ENCODE peak calls at places on chromosomes 2 and 18, in ten cellular contexts. Q is Peyer's patch, E is tibial nerve, A is testis, X is IMR-90, O is esophagus muscularis mucosa, D is A549, N is heart left ventricle, H is endothelial cell of umbilical vein, K is right lobe of liver. C is an unnamed sample.

GRCh38 chr2:27446057-27446456 is 3.9 kb downstream of the KRTCAP3 start:
- DNase-seq in Q (no peak), E (no peak), A (no peak), X (no peak), O (no peak), D (no peak), N (no peak), H (no peak), K (peak), C (peak)

GRCh38 chr18:45440246-45440645 is 175.0 kb upstream of the SLC14A2 start:
- DNase-seq in Q (no peak), E (no peak), A (no peak), X (no peak), O (no peak), D (no peak), N (no peak), H (no peak), K (no peak), C (no peak)

GRCh38 chr2:46873632-46874068 is 42.0 kb downstream of the MCFD2 start:
- DNase-seq in Q (peak), E (peak), A (peak), X (peak), O (peak), D (peak), N (peak), H (peak), K (peak), C (peak)

GRCh38 chr2:134371041-134371440 is 117.2 kb downstream of the MGAT5 start:
- DNase-seq in Q (no peak), E (no peak), A (no peak), X (no peak), O (no peak), D (no peak), N (no peak), H (no peak), K (no peak), C (no peak)

GRCh38 chr18:69399253-69399652 is 1.4 kb upstream of the DOK6 start:
- DNase-seq in Q (no peak), E (no peak), A (no peak), X (no peak), O (no peak), D (no peak), N (no peak), H (no peak), K (no peak), C (no peak)

GRCh38 chr18:55779461-55779710 is 191.4 kb upstream of the TCF4 start:
- DNase-seq in Q (peak), E (no peak), A (no peak), X (no peak), O (no peak), D (no peak), N (peak), H (no peak), K (no peak), C (no peak)

GRCh38 chr2:100615471-100615870 is 52.7 kb downstream of the PDCL3 start:
- DNase-seq in Q (no peak), E (no peak), A (no peak), X (no peak), O (peak), D (no peak), N (peak), H (no peak), K (no peak), C (no peak)

GRCh38 chr2:145095641-145096435 is 575.9 kb upstream of the ZEB2 start:
- DNase-seq in Q (no peak), E (no peak), A (no peak), X (peak), O (no peak), D (no peak), N (no peak), H (no peak), K (no peak), C (no peak)

GRCh38 chr2:119259296-119259860 is 35.7 kb downstream of the STEAP3 start:
- DNase-seq in Q (no peak), E (no peak), A (peak), X (no peak), O (no peak), D (no peak), N (no peak), H (no peak), K (no peak), C (no peak)

GRCh38 chr18:43932140-43932539 is 654.9 kb upstream of the SYT4 start:
- DNase-seq in Q (no peak), E (no peak), A (no peak), X (peak), O (no peak), D (no peak), N (no peak), H (no peak), K (no peak), C (no peak)

GRCh38 chr18:75231053-75231406 is 20.4 kb downstream of the TSHZ1 start:
- DNase-seq in Q (no peak), E (no peak), A (no peak), X (no peak), O (no peak), D (no peak), N (no peak), H (no peak), K (no peak), C (no peak)

GRCh38 chr2:237090906-237091305 is 5.2 kb downstream of the COPS8 start:
- DNase-seq in Q (no peak), E (no peak), A (no peak), X (peak), O (no peak), D (no peak), N (no peak), H (no peak), K (no peak), C (no peak)

GRCh38 chr2:8954990-8955389 is 48.5 kb downstream of the MBOAT2 start:
- DNase-seq in Q (no peak), E (no peak), A (no peak), X (peak), O (no peak), D (no peak), N (no peak), H (no peak), K (no peak), C (no peak)

GRCh38 chr18:63016270-63016669 is 300.9 kb downstream of the PHLPP1 start:
- DNase-seq in Q (peak), E (no peak), A (peak), X (peak), O (no peak), D (peak), N (peak), H (peak), K (no peak), C (no peak)

DNA sequence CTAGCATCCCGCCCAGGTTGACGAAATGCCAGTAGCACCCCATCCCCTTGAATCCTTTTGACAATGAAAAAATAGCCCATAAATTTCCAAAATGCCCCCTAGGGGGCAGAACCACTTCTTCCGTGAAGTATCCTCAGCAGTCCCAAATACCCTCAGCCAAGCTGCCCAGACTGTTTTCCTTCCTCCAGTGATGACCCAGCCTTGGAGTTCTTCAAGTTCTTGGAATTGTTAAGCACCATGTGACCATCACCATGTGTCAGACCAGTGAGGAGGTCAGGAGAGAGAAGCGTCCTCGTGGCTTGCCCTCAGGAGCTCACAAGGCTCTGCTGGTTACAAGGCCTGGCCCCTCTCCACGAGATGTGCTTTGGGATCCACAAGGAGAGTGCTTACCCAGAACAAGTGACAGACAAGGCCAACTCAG is 1.4 kb upstream of the SLC23A3 start:
- DNase-seq in Q (peak), E (peak), A (peak), X (peak), O (peak), D (peak), N (no peak), H (peak), K (no peak), C (peak)
- TF ChIP-seq POLR2A in Q (no peak), E (peak), A (no peak), X (no peak), O (no peak), D (no peak), N (no peak), H (no peak), K (no peak), C (no peak)

GRCh38 chr2:169684135-169684565 is 10.1 kb downstream of the CFAP210 start:
- DNase-seq in Q (no peak), E (no peak), A (no peak), X (no peak), O (no peak), D (no peak), N (no peak), H (no peak), K (no peak), C (no peak)

GRCh38 chr2:169683425-169684134 is 10.6 kb downstream of the CFAP210 start:
- DNase-seq in Q (no peak), E (no peak), A (no peak), X (no peak), O (no peak), D (no peak), N (no peak), H (no peak), K (peak), C (no peak)

GRCh38 chr2:169683054-169683424 is 11.2 kb downstream of the CFAP210 start:
- DNase-seq in Q (no peak), E (no peak), A (no peak), X (no peak), O (no peak), D (no peak), N (no peak), H (no peak), K (no peak), C (no peak)
- TF ChIP-seq CTCF in Q (no peak), E (no peak), A (no peak), X (no peak), O (no peak), D (no peak), N (no peak), H (no peak), K (no peak), C (no peak)

GRCh38 chr2:86420913-86421312 is 20.3 kb upstream of the KDM3A start:
- DNase-seq in Q (no peak), E (no peak), A (no peak), X (no peak), O (no peak), D (no peak), N (no peak), H (no peak), K (no peak), C (no peak)

GRCh38 chr2:86413296-86414085 is 27.7 kb upstream of the KDM3A start:
- DNase-seq in Q (no peak), E (no peak), A (no peak), X (no peak), O (no peak), D (no peak), N (no peak), H (peak), K (no peak), C (no peak)

GRCh38 chr2:86414996-86415395 is 26.2 kb upstream of the KDM3A start:
- DNase-seq in Q (no peak), E (no peak), A (no peak), X (no peak), O (no peak), D (no peak), N (no peak), H (no peak), K (no peak), C (no peak)

GRCh38 chr2:86416126-86416525 is 25.0 kb upstream of the KDM3A start:
- DNase-seq in Q (no peak), E (no peak), A (no peak), X (no peak), O (no peak), D (no peak), N (no peak), H (no peak), K (no peak), C (no peak)

DNA sequence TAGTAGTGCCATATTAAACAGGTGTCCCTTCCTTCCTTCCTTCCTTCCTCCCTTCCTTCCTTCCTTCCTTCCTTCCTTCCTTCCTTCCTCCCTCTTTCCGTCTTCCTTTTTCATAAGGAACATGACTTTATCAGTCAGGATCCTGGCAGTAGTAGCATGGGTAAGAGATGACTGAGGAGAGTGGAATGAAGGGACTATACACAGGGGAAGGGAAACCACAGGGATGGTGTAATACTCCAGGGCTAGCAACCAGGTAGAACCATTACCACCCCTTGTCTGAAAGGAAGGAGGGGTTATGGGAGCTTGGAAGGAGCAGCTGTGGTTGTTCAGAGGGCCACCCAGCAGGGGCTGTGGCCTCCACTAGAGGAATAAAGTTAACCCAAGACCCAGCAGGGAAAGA is 23.2 kb upstream of the KDM3A start:
- DNase-seq in Q (no peak), E (no peak), A (no peak), X (peak), O (no peak), D (no peak), N (no peak), H (no peak), K (no peak), C (no peak)
- TF ChIP-seq POLR2A in Q (no peak), E (no peak), A (no peak), X (no peak), O (no peak), D (no peak), N (no peak), H (no peak), K (no peak), C (no peak)

GRCh38 chr18:3054785-3055184 is 41.8 kb upstream of the LPIN2 start:
- DNase-seq in Q (no peak), E (no peak), A (no peak), X (no peak), O (no peak), D (no peak), N (no peak), H (no peak), K (no peak), C (no peak)

GRCh38 chr18:3056311-3056710 is 43.4 kb upstream of the LPIN2 start:
- DNase-seq in Q (no peak), E (no peak), A (no peak), X (no peak), O (no peak), D (no peak), N (no peak), H (no peak), K (no peak), C (peak)

GRCh38 chr18:3054214-3054613 is 41.3 kb upstream of the LPIN2 start:
- DNase-seq in Q (no peak), E (no peak), A (no peak), X (no peak), O (no peak), D (no peak), N (no peak), H (no peak), K (no peak), C (peak)

GRCh38 chr18:3055861-3056260 is 42.9 kb upstream of the LPIN2 start:
- DNase-seq in Q (no peak), E (no peak), A (no peak), X (peak), O (no peak), D (no peak), N (no peak), H (no peak), K (no peak), C (no peak)

DNA sequence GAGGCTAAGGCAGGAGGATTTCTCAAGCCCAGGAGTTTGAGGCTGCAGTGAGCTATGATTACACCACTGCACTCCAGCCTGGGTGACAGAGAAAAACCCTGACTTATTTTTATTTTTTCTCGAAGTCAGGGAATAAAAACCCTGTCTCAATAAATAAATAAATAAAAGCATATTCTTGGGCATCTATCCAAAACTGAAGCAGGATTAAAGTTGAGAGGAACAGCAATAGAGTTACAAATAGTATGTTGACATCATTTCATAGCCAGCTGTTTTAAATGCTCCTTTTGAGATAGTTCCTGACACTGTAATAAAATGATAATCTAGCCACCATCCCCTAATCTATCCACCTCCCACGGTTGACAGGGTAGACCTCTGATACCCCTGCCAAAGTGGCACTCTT is 42.3 kb upstream of the LPIN2 start:
- DNase-seq in Q (no peak), E (no peak), A (no peak), X (no peak), O (no peak), D (no peak), N (no peak), H (no peak), K (no peak), C (no peak)
- TF ChIP-seq CTCF in Q (no peak), E (no peak), A (no peak), X (no peak), O (no peak), D (no peak), N (no peak), H (no peak), K (no peak), C (no peak)

GRCh38 chr18:34297287-34297686 is 72.6 kb upstream of the NOL4 start:
- DNase-seq in Q (no peak), E (no peak), A (no peak), X (no peak), O (no peak), D (no peak), N (no peak), H (no peak), K (no peak), C (no peak)

GRCh38 chr18:34299828-34300227 is 75.1 kb upstream of the NOL4 start:
- DNase-seq in Q (no peak), E (no peak), A (no peak), X (no peak), O (no peak), D (no peak), N (no peak), H (no peak), K (no peak), C (no peak)
- TF ChIP-seq POLR2A in Q (no peak), E (no peak), A (no peak), X (no peak), O (no peak), D (no peak), N (no peak), H (no peak), K (no peak), C (no peak)